ENCODE peak calls at places on chromosomes 6 and 20, in nine cellular contexts. U is body of pancreas, Z is heart left ventricle, K is K562, J is ovary, V is stomach, D is transverse colon, M is uterus, T is NB4. Q is an unnamed sample.

GRCh38 chr6:134903448-134903847 is 46.5 kb downstream of the ALDH8A1 start:
- DNase-seq in M (no peak), V (no peak), U (peak), Z (no peak), K (no peak), T (no peak), J (no peak), D (no peak), Q (no peak)

GRCh38 chr20:45095753-45096371 is 5.1 kb downstream of the KCNS1 start:
- DNase-seq in T (peak), D (peak), M (peak), Z (peak), K (peak), V (peak), U (peak), J (peak), Q (no peak)

GRCh38 chr6:155126727-155127439 is 131.8 kb downstream of the TIAM2 start:
- DNase-seq in D (no peak), V (no peak), U (peak), Z (no peak), M (no peak), J (no peak), T (peak), K (peak), Q (no peak)

GRCh38 chr20:58169441-58169840 is 59.0 kb downstream of the ANKRD60 start:
- DNase-seq in T (no peak), U (no peak), M (no peak), D (no peak), K (no peak), V (no peak), J (no peak), Z (no peak), Q (no peak)

GRCh38 chr6:158092806-158093205 is 75.3 kb downstream of the SERAC1 start:
- DNase-seq in Z (no peak), U (no peak), V (no peak), D (no peak), K (no peak), J (no peak), T (no peak), M (no peak), Q (no peak)

GRCh38 chr6:19332806-19333460 is 504.2 kb upstream of the ID4 start:
- DNase-seq in U (no peak), J (no peak), T (no peak), Z (no peak), V (no peak), D (no peak), K (no peak), M (no peak), Q (no peak)

GRCh38 chr6:147040041-147040440 is 164.2 kb upstream of the STXBP5 start:
- DNase-seq in J (no peak), D (no peak), M (no peak), V (no peak), Z (no peak), T (no peak), U (no peak), K (no peak), Q (no peak)

GRCh38 chr20:19936801-19937583 is 80.2 kb upstream of the NAA20 start:
- DNase-seq in V (no peak), M (no peak), U (peak), J (no peak), T (peak), D (no peak), K (no peak), Z (peak), Q (no peak)

GRCh38 chr6:142927904-142928303 is 17.1 kb downstream of the HIVEP2 start:
- DNase-seq in K (no peak), U (no peak), Z (no peak), D (no peak), V (no peak), J (no peak), M (no peak), T (no peak), Q (no peak)

DNA sequence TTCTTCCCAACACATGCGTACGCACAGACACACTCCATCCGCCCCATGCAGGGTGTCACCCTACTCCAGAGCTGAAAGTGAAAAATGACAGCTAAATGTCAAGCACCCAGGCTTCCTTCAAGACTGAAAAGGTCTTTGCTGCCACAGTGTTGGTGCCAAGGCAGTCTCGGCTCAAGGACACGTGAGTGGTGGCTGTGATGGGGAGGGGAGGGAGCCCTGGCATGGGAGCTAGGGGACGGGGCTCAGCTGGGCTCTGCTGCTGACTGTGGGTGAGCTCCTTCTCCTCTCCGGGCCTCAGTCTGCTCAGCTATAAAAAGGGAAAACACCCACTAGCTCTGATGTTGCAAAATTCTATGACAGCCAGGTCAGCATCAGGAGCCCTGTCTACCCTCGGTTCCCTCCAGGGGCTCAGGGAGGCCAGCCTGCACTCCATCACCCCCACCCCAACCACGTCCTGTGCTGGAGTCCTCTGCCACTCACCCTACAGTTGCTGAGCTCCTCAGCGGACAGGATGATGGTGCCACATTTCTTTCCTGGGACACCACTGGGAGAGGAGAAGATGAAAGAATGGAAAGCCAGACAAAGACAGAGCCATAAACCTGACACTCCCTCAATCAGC is 47.6 kb downstream of the CPNE5 start:
- DNase-seq in Z (no peak), J (no peak), U (no peak), T (no peak), M (no peak), V (no peak), D (no peak), K (no peak), Q (no peak)
- TF ChIP-seq POLR2A in Z (no peak), J (no peak), U (no peak), T (no peak), M (no peak), V (no peak), D (no peak), K (no peak), Q (no peak)

GRCh38 chr6:30683980-30684338 is 2.5 kb downstream of the PPP1R18 start:
- DNase-seq in Z (no peak), D (no peak), M (no peak), T (no peak), V (no peak), K (peak), U (no peak), J (no peak), Q (no peak)

GRCh38 chr6:30684386-30685156 is 1.9 kb downstream of the PPP1R18 start:
- DNase-seq in J (no peak), U (peak), V (peak), M (no peak), D (peak), K (peak), Z (peak), T (peak), Q (peak)

GRCh38 chr6:30681696-30682180 is 4.7 kb downstream of the PPP1R18 start:
- DNase-seq in K (no peak), D (no peak), T (no peak), Z (no peak), U (no peak), V (no peak), J (no peak), M (no peak), Q (no peak)

GRCh38 chr6:30683137-30683979 is 3.1 kb downstream of the PPP1R18 start:
- DNase-seq in J (no peak), V (no peak), U (no peak), M (no peak), D (no peak), T (peak), Z (peak), K (no peak), Q (no peak)

GRCh38 chr6:30682181-30683117 is 4.0 kb downstream of the PPP1R18 start:
- DNase-seq in T (peak), U (peak), M (peak), J (peak), V (peak), Z (peak), D (peak), K (peak), Q (peak)
- TF ChIP-seq POLR2A in T (no peak), U (peak), M (peak), J (no peak), V (no peak), Z (no peak), D (peak), K (peak), Q (peak)

GRCh38 chr20:50475879-50476292 is 34.3 kb upstream of the PTPN1 start:
- DNase-seq in J (peak), D (peak), K (peak), T (peak), Z (no peak), U (no peak), M (no peak), V (peak), Q (no peak)
- TF ChIP-seq POLR2A in J (no peak), D (no peak), K (no peak), T (no peak), Z (no peak), U (no peak), M (no peak), V (no peak), Q (no peak)

DNA sequence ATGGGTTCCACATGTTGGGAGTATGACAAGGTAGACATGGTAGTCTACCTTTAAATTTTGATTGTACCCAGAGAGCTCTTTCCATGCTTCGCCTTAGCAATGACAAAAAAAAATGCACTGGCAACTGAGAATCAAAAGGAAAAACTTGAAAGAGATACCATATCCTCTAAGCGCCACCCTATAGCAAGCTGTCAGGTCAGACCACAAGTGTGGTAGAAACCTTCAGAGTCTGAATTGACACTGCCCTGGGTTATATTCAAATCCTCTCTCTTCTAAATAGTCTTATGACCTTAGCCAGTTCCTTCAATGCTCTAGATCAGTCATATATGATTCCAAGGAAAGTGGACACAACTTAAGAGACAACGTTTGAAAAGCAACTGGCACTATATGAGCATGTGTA is 45.6 kb upstream of the SMLR1 start:
- DNase-seq in Z (no peak), D (no peak), M (no peak), J (no peak), K (no peak), U (no peak), T (no peak), V (no peak), Q (no peak)
- TF ChIP-seq POLR2A in Z (no peak), D (no peak), M (no peak), J (no peak), K (no peak), U (no peak), T (no peak), V (no peak), Q (no peak)

GRCh38 chr20:35454881-35455609 is at the start of gene CEP250:
- DNase-seq in Z (peak), U (peak), J (peak), T (peak), V (peak), K (peak), D (peak), M (peak), Q (peak)
- TF ChIP-seq POLR2A in Z (no peak), U (peak), J (no peak), T (peak), V (no peak), K (peak), D (no peak), M (peak), Q (no peak)

GRCh38 chr6:52201493-52201892 is 15.3 kb downstream of the IL17A start:
- DNase-seq in J (no peak), D (no peak), M (no peak), V (no peak), T (no peak), U (no peak), K (no peak), Z (no peak), Q (no peak)

GRCh38 chr6:52190409-52190808 is 4.2 kb downstream of the IL17A start:
- DNase-seq in M (no peak), D (no peak), Z (no peak), K (no peak), U (no peak), J (no peak), V (no peak), T (no peak), Q (no peak)

GRCh38 chr6:52191824-52192223 is 5.6 kb downstream of the IL17A start:
- DNase-seq in J (no peak), D (no peak), U (no peak), Z (no peak), V (no peak), T (no peak), M (no peak), K (no peak), Q (no peak)

GRCh38 chr6:52201046-52201445 is 14.9 kb downstream of the IL17A start:
- DNase-seq in J (no peak), D (no peak), V (no peak), K (no peak), T (no peak), M (no peak), U (no peak), Z (no peak), Q (no peak)

DNA sequence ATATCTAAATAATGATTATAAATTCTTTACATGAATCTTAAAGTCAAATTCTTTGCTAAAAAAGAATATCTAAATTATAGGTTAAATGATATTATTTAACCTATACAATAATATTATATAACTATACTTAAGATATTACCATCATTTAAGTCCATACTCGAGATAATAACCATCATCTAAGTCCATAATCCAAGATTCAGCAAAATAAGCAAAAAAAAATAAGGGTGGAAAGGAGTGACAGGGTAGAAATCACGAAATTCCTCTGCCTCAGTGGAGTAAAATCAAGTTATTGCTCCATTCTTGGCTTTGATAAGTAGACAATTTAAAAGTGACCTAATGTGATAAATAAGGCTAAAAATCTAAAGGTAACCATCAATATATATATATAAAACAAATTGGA is 9.7 kb downstream of the IL17A start:
- DNase-seq in D (no peak), J (no peak), U (no peak), K (no peak), T (no peak), M (no peak), V (no peak), Z (no peak), Q (no peak)
- TF ChIP-seq POLR2A in D (no peak), J (no peak), U (no peak), K (no peak), T (no peak), M (no peak), V (no peak), Z (no peak), Q (no peak)

DNA sequence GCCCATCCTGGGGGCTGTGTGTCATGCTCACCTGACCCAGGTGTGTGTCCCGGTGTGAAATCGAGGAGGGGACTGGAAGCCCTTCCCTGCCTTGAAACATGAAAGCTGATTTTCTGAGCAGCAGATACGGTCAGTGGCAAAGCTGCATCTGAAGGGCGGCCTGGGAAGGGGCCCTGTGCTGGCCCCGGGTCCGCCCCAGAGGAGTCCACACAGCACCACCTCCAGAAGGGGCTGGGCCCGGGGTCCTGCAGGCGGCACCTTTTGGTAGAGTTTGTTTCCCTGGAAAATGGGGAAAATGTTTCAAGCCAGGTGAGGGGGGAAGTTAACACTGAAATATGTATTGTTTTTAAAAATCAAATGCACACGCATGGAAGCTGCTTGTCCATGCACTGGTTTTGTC is 20.8 kb downstream of the UCKL1 start:
- DNase-seq in J (no peak), T (no peak), K (no peak), D (no peak), V (no peak), Z (no peak), U (no peak), M (no peak), Q (no peak)
- TF ChIP-seq POLR2A in J (no peak), T (no peak), K (no peak), D (no peak), V (no peak), Z (no peak), U (no peak), M (no peak), Q (no peak)

GRCh38 chr6:152300517-152300916 is 336.6 kb downstream of the SYNE1 start:
- DNase-seq in Z (no peak), M (no peak), T (no peak), V (no peak), U (no peak), K (no peak), J (no peak), D (no peak), Q (no peak)

GRCh38 chr6:152301021-152301805 is 335.9 kb downstream of the SYNE1 start:
- DNase-seq in Z (no peak), M (no peak), J (no peak), D (no peak), U (no peak), V (no peak), T (no peak), K (no peak), Q (no peak)

GRCh38 chr6:152299336-152299735 is 337.8 kb downstream of the SYNE1 start:
- DNase-seq in K (no peak), T (no peak), V (no peak), Z (no peak), U (no peak), J (no peak), M (no peak), D (no peak), Q (no peak)

GRCh38 chr6:152305672-152306071 is 331.5 kb downstream of the SYNE1 start:
- DNase-seq in T (no peak), Z (no peak), U (no peak), J (no peak), V (no peak), K (no peak), D (no peak), M (no peak), Q (no peak)

DNA sequence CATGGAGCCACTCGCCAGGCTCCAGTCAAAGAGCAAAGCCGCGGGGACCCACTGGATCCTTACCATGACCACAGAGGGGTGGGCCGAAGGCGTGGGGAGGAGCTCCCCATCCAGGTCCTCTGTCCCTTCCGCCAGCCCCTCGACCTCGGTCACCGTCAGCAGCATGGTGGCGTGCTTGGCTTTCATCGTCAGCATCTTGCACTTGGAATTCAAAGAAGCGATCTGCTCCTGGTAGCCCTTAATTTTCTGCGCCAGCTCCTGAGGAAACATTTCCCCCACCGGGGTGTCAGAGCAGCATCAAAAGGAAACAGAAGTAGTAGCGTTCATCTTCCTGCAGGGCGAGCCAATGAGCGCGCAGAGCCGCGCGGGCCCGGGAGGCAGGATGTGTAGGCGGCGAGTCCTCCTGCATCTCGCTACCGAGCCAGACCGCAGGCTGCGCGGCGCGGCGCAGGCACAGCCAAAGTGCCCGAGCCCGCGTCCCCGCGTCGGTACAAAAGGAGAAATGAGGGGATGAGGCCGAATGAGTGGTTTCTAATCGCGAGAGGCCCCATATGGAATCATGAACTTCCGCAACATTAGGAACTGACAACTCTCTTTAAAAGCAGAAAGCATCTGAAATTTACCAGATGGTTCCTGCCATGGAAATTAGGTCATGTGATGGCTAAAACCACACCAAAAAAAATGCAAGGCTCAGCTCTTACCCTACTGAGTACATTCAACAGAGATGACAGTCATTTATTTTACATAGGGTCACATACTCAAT is 335.2 kb downstream of the SYNE1 start:
- DNase-seq in T (peak), K (peak), M (peak), Z (peak), D (peak), U (peak), J (peak), V (peak), Q (peak)
- TF ChIP-seq POLR2A in T (no peak), K (no peak), M (peak), Z (no peak), D (peak), U (peak), J (peak), V (no peak), Q (peak)

GRCh38 chr6:79076881-79077641 is 993 bp downstream of the PHIP start:
- DNase-seq in Z (peak), M (peak), K (peak), J (peak), D (peak), V (peak), U (peak), T (peak), Q (peak)
- TF ChIP-seq POLR2A in Z (no peak), M (peak), K (peak), J (no peak), D (peak), V (no peak), U (peak), T (peak), Q (peak)

GRCh38 chr6:89353118-89353556 is 615 bp upstream of the UBE2J1 start:
- DNase-seq in T (no peak), K (no peak), M (no peak), Z (peak), D (no peak), J (peak), U (no peak), V (no peak), Q (no peak)

GRCh38 chr6:89350281-89351037 is 2.1 kb downstream of the UBE2J1 start:
- DNase-seq in J (no peak), V (no peak), U (no peak), K (peak), Z (no peak), M (no peak), D (no peak), T (peak), Q (no peak)

GRCh38 chr6:89353702-89354392 is 1.3 kb upstream of the UBE2J1 start:
- DNase-seq in M (no peak), J (no peak), K (no peak), D (no peak), V (no peak), T (no peak), Z (no peak), U (no peak), Q (no peak)

GRCh38 chr6:89351632-89352328 is 742 bp downstream of the UBE2J1 start:
- DNase-seq in J (no peak), D (no peak), U (no peak), M (no peak), T (no peak), K (no peak), V (no peak), Z (no peak), Q (no peak)

DNA sequence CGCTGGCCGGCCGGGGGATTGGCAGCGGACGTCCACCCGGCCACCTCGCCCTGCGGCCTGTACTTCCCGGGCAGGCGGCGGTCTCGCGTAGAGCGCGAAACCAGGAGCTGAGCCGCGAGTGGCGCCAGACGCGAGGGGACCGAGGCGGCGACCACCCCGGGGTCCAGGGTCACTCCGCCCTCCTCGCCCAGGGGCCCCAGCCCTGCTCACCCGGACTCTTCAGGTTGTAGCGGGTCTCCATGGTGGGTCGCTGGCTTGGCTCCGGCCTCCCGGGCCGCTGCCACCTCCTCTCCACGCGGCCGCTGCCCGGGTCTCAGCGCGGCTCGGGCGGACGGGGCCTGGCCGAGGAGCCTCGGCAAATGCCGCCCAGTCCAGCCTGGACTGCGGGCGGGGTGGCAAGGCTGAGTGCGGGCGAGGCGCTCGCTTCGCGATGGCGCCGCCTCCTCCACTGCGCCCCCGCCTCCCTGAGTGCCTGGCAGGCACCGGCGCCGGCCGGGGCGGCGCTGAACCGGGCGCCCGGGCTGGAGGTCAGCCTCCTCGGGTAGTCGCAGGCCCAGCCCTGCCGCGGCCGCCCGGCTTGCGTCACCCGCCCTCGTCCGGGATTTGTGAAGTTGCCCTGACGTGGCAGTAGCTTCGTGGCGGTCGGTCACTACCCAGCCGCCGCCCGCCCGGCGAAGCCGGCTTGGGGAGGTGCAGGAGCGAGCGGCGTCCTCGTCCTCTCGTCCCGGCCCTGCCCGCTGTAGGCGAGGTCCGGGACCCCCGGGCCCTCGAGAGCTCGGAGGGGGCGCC is at the start of gene UBE2J1:
- DNase-seq in K (peak), J (peak), Z (peak), T (peak), M (peak), U (peak), V (peak), D (peak), Q (peak)
- TF ChIP-seq POLR2A in K (peak), J (peak), Z (peak), T (peak), M (peak), U (peak), V (no peak), D (peak), Q (peak)

Q was measured in GM12891.